ENCODE peak calls at places on chromosomes 2 and 18, in six cellular contexts. T is retinal pigment epithelial cell, U is NCI-H1436, P is GM10248, A is activated T-cell treated with anti-CD3 and anti-CD28 coated beads for 24 hours, O is cardiac fibroblast. J is an unnamed sample.
A peak's percentile ranks its signal among the peaks of the same experiment; 100 is the strongest.

GRCh38 chr2:36507408-36507812 is 90.6 kb downstream of the FEZ2 start:
- DNase-seq in T (no peak), U (no peak), P (peak; percentile 58), A (peak; percentile 23), O (peak; percentile 79), J (peak; percentile 61)

GRCh38 chr2:127565261-127566138 is 30.0 kb downstream of the MYO7B start:
- DNase-seq in T (no peak), U (no peak), P (no peak), A (no peak), O (no peak), J (no peak)

GRCh38 chr2:138125306-138125900 is 161.1 kb downstream of the HNMT start:
- DNase-seq in T (no peak), U (no peak), P (no peak), A (no peak), O (no peak), J (no peak)

GRCh38 chr2:167954500-167954899 is 292.9 kb downstream of the STK39 start:
- DNase-seq in T (no peak), U (no peak), P (no peak), A (no peak), O (no peak), J (no peak)

GRCh38 chr2:240106765-240107164 is 29.3 kb downstream of the COPS9 start:
- DNase-seq in T (no peak), U (no peak), P (no peak), A (no peak), O (no peak), J (no peak)

GRCh38 chr2:1690056-1690775 is 54.1 kb downstream of the PXDN start:
- DNase-seq in T (peak; percentile 50), U (no peak), P (no peak), A (no peak), O (no peak), J (no peak)

GRCh38 chr2:121400206-121400605 is 115.2 kb upstream of the TFCP2L1 start:
- DNase-seq in T (no peak), U (no peak), P (no peak), A (no peak), O (peak; percentile 88), J (no peak)

GRCh38 chr2:24016376-24016761 is 6.5 kb downstream of the MFSD2B start:
- DNase-seq in T (no peak), U (no peak), P (no peak), A (no peak), O (peak; percentile 18), J (no peak)

GRCh38 chr18:12236934-12237832 is 17.0 kb upstream of the CIDEA start:
- DNase-seq in T (no peak), U (peak; percentile 47), P (peak; percentile 84), A (peak; percentile 64), O (peak; percentile 68), J (peak; percentile 75)

GRCh38 chr2:119483896-119484718 is 40.2 kb downstream of the SCTR start:
- DNase-seq in T (no peak), U (no peak), P (no peak), A (no peak), O (no peak), J (no peak)

GRCh38 chr2:196954001-196954400 is 27.5 kb upstream of the PGAP1 start:
- DNase-seq in T (no peak), U (peak; percentile 55), P (no peak), A (no peak), O (no peak), J (no peak)

GRCh38 chr2:8149011-8149410 is 532.8 kb upstream of the ID2 start:
- DNase-seq in T (no peak), U (no peak), P (no peak), A (no peak), O (no peak), J (no peak)

GRCh38 chr18:25121442-25121841 is 230.5 kb downstream of the ZNF521 start:
- DNase-seq in T (no peak), U (no peak), P (no peak), A (no peak), O (no peak), J (no peak)

GRCh38 chr2:97714084-97714949 is 941 bp downstream of the ZAP70 start:
- DNase-seq in T (no peak), U (no peak), P (no peak), A (no peak), O (no peak), J (no peak)

GRCh38 chr2:46942143-46942526 is 26.5 kb upstream of the MCFD2 start:
- DNase-seq in T (no peak), U (no peak), P (peak; percentile 71), A (peak; percentile 61), O (peak; percentile 43), J (peak; percentile 68)

GRCh38 chr2:85873679-85874078 is 15.1 kb downstream of the ST3GAL5 start:
- DNase-seq in T (no peak), U (no peak), P (no peak), A (no peak), O (no peak), J (no peak)

GRCh38 chr2:43943809-43944452 is 51.9 kb downstream of the LRPPRC start:
- DNase-seq in T (no peak), U (peak; percentile 53), P (no peak), A (no peak), O (no peak), J (no peak)

GRCh38 chr2:187302619-187303018 is 145.4 kb downstream of the CALCRL start:
- DNase-seq in T (no peak), U (no peak), P (no peak), A (no peak), O (peak; percentile 88), J (no peak)

GRCh38 chr18:2387588-2387987 is 183.7 kb downstream of the METTL4 start:
- DNase-seq in T (no peak), U (no peak), P (no peak), A (no peak), O (no peak), J (no peak)

GRCh38 chr2:18932864-18933263 is 343.5 kb upstream of the NT5C1B start:
- DNase-seq in T (no peak), U (no peak), P (no peak), A (no peak), O (no peak), J (no peak)

J was measured in colonic mucosa.